ENCODE peak calls at places on chromosomes 5 and 9, in six cellular contexts. V is HepG2, D is H1, J is K562, Y is HCT116, L is GM12878. O is an unnamed sample. For H3K4me1, the result is how much of the 10 kb centered on the place peaks cover.

GRCh38 chr9:123825337-123825736 is 104.6 kb downstream of the DENND1A start:
- DNase-seq in D (no peak), L (no peak), V (peak), Y (no peak), J (peak), O (peak)

GRCh38 chr5:174063092-174063756 is 17.7 kb downstream of the NSG2 start:
- DNase-seq in J (no peak), Y (no peak), D (no peak), V (no peak), L (no peak), O (no peak)

GRCh38 chr9:86282979-86283535 is 719 bp upstream of the ISCA1 start:
- DNase-seq in V (no peak), J (no peak), D (no peak), L (no peak), Y (no peak), O (no peak)

GRCh38 chr5:102749416-102750021 is 5.6 kb upstream of the PAM start:
- DNase-seq in L (no peak), Y (peak), J (no peak), D (no peak), V (no peak), O (no peak)

GRCh38 chr5:124274949-124275348 is 471.5 kb downstream of the ZNF608 start:
- DNase-seq in J (no peak), V (no peak), D (no peak), Y (no peak), L (no peak), O (no peak)

GRCh38 chr5:127192836-127193341 is 97.7 kb upstream of the MEGF10 start:
- DNase-seq in L (no peak), J (no peak), D (no peak), Y (no peak), V (no peak), O (no peak)

GRCh38 chr5:7991125-7991821 is 122.3 kb downstream of the MTRR start:
- DNase-seq in V (no peak), L (no peak), D (no peak), Y (no peak), J (peak), O (no peak)

GRCh38 chr9:94156549-94157407 is 72.5 kb downstream of the PTPDC1 start:
- DNase-seq in J (peak), Y (no peak), D (no peak), V (peak), L (no peak), O (no peak)

GRCh38 chr5:6788956-6789649 is 75.9 kb downstream of the TENT4A start:
- DNase-seq in L (no peak), V (no peak), D (peak), Y (no peak), J (no peak), O (no peak)

GRCh38 chr5:35263266-35263665 is 33.0 kb upstream of the PRLR start:
- DNase-seq in Y (no peak), L (no peak), V (no peak), D (no peak), J (no peak), O (no peak)

GRCh38 chr9:98523231-98523901 is 185.4 kb downstream of the GABBR2 start:
- DNase-seq in J (no peak), V (no peak), L (no peak), D (no peak), Y (no peak), O (no peak)

GRCh38 chr5:123705741-123706140 is 193.8 kb downstream of the CSNK1G3 start:
- DNase-seq in D (no peak), V (no peak), L (no peak), J (no peak), Y (no peak), O (no peak)

GRCh38 chr5:140631831-140632365 is 1.1 kb downstream of the CD14 start:
- DNase-seq in D (no peak), L (no peak), V (no peak), Y (no peak), J (no peak), O (no peak)

GRCh38 chr5:150640311-150641005 is at the start of gene SYNPO:
- DNase-seq in J (peak), D (no peak), Y (no peak), L (no peak), V (peak), O (no peak)

DNA sequence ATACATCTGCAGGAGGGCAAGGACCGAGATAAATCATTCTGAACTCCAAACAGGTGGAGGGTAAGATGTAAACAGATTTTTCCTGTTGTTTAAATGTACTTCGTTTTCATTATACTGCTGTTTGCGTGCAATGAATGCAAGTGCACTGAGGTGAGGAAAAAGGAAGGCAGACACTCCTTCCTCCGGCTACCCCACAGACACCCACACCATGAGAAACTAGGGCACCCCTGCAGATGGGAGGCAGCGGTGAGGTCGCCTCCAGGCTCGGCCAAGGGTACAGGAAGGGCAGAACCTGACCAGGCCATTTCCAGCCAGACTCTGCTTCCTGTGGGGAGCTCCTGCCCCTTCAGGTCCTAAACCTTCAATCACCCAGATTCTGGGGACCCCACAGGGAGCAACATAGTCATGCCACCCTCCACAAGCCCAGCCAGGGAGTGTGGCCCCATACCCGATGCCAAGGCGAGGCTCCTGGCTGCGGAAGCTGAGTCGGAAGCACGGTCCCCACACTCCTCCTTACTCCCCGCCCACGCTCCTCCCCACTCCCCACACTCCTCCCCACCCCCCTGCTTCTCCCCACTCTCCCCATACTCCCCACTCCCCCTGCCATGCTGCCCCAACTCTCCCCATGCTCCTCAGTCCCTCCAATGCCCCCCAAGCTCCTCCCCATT is 37.1 kb downstream of the VAV2 start:
- DNase-seq in V (no peak), D (no peak), Y (no peak), L (peak), J (no peak), O (no peak)
- H3K4me1 ChIP-seq in V (under half), D (under half), Y (under half), L (under half), J (under half), O (under half)

DNA sequence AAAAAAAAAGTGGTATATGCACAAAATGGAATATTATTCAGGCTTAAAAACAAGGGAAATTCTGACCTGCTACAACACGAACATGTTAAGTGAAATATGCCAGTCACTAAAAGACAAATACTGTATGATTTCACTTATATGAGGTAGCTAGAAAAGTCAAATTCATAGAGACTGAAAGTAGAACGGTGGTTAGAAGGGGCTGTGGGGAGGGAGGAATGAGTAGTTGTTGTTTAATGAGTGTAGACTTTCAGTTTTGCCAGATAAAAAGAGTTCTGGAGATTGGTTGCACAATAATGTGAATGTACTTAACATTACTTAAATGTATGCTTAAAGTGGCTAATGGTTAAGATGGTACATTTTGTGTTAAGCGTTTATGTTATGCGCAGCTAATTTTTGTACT is 79.5 kb upstream of the IL12B start:
- DNase-seq in V (no peak), Y (no peak), J (no peak), D (no peak), L (peak), O (no peak)
- TF ChIP-seq ZNF274 in V (no peak), Y (no peak), J (no peak), D (no peak), L (no peak), O (no peak)

DNA sequence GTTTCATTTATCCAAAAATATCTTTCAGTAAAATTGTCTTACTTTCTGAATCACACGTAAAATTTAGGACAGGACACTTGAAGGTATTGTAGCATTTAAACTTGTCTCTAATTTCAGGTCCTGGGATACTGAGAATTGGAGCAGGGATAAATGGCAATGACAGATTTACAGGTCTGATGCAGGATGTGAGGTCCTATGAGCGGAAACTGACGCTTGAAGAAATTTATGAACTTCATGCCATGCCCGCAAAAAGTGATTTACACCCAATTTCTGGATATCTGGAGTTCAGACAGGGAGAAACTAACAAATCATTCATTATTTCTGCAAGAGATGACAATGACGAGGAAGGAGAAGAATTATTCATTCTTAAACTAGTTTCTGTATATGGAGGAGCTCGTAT is 99.2 kb downstream of the ADGRV1 start:
- DNase-seq in D (no peak), J (no peak), L (no peak), V (no peak), Y (no peak), O (no peak)
- H3K4me1 ChIP-seq in D (under half), J (under half), L (under half), V (under half), Y (under half), O (under half)

DNA sequence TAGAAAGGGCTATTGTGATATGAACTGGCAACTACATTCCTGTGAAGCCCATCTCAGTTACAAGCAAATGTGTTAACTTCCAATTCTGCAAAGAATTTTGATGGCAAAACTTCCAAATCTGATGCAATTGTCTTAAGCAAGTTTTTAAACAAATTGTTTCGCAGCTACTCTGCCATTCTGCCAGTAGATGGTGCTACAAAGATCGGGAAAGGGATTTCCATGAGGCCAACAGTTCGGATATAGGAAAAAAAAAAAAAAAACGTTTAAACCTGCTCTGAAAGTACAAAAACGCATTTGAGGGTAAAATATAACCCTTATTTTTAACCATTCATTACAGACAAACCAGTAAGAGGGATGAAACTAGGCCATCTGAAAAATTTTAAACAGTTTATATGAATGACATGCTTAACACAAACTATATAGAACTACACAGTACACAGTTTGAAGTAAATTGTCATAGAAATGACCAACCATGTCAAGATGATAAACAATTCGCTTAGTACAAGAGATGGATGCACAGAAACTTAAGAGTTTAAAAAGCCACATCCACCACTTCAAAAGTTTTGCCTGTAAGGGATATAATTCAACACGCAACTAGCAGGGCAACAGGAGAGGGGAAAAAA is 2.2 kb downstream of the HNRNPA0 start:
- DNase-seq in L (no peak), V (peak), D (no peak), J (peak), Y (peak), O (no peak)
- TF ChIP-seq ZNF274 in L (no peak), V (no peak), D (no peak), J (no peak), Y (no peak), O (no peak)

GRCh38 chr5:66908230-66908629 is 288.4 kb downstream of the CD180 start:
- DNase-seq in V (no peak), Y (no peak), J (no peak), L (no peak), D (no peak), O (no peak)
- H3K4me1 ChIP-seq in V (under half), Y (under half), J (under half), L (under half), D (under half), O (under half)

GRCh38 chr9:136623016-136623848 is 39.5 kb upstream of the EGFL7 start:
- DNase-seq in J (no peak), V (no peak), L (no peak), Y (no peak), D (peak), O (no peak)

GRCh38 chr9:136623849-136624183 is 38.9 kb upstream of the EGFL7 start:
- DNase-seq in D (peak), J (no peak), Y (no peak), L (no peak), V (no peak), O (no peak)

GRCh38 chr9:136625101-136626065 is 37.3 kb upstream of the EGFL7 start:
- DNase-seq in D (peak), L (no peak), V (peak), J (peak), Y (no peak), O (no peak)

GRCh38 chr9:136622538-136622948 is 40.2 kb upstream of the EGFL7 start:
- DNase-seq in J (no peak), D (peak), V (no peak), Y (no peak), L (no peak), O (no peak)

DNA sequence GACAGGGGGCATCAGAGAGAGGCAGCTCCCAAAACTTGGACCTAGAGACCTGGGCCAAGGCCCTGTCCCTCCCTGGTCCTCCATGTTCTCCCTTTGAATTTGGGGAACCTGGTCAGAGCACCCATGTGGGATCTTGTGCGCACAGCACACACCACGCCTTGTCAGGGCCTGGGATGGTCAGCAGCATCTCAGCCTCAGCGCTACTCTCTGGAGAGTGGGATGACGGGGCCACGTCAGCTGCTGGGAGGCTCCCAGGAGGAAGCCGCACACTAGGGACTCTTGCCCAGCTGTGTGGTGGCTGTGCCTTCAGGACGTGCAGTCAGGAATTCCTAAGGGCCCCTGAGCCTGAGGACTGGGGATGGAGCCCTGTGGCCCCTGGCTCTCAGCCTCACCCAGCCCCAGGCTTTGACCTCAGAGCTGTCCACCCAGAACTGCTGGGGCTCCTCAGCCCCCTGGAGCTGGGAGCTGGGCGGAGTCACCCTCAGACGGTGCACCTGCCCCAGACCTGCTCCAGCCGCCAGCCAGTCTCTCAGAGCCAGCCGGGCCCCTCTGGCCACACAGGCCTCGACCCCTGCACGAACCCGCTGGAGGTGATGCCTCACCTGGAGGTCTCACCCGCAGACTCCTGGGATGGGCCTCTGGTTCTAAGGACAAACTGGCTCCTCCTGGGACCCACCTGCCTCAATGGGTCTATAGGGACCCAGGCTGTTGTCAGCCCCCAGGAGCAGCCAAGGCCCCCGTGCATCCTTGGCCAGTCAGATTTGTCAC is 38.3 kb upstream of the EGFL7 start:
- DNase-seq in D (peak), V (no peak), Y (no peak), L (no peak), J (no peak), O (no peak)
- TF ChIP-seq ZNF274 in D (no peak), V (no peak), Y (no peak), L (no peak), J (no peak), O (no peak)